ENCODE peak calls at places on chromosomes 7 and 10, in nine cellular contexts. L is astrocyte of the spinal cord, H is osteoblast, Q is heart left ventricle, M is AG09309, N is IMR-90, J is K562, O is ascending aorta, K is fibroblast of the aortic adventitia. D is an unnamed sample.

GRCh38 chr7:24665564-24666294 is 91.5 kb downstream of the GSDME start:
- DNase-seq in H (no peak), N (peak), J (peak), Q (no peak), O (no peak), L (peak), M (no peak), K (peak), D (peak)

GRCh38 chr10:28738200-28738599 is 60.9 kb downstream of the BAMBI start:
- DNase-seq in M (no peak), L (no peak), H (no peak), K (no peak), O (no peak), N (no peak), J (peak), Q (no peak), D (no peak)

GRCh38 chr10:129546106-129546505 is 79.1 kb downstream of the MGMT start:
- DNase-seq in K (no peak), J (no peak), Q (no peak), O (no peak), M (no peak), H (no peak), L (no peak), N (no peak), D (no peak)

GRCh38 chr10:80486151-80486692 is 32.1 kb downstream of the TSPAN14 start:
- DNase-seq in J (no peak), Q (no peak), K (no peak), N (no peak), M (no peak), L (no peak), H (peak), O (no peak), D (no peak)

GRCh38 chr10:115947104-115947503 is 325.9 kb downstream of the GFRA1 start:
- DNase-seq in Q (no peak), O (no peak), K (peak), J (no peak), M (peak), N (peak), H (no peak), L (peak), D (peak)

GRCh38 chr10:11693376-11693775 is 48.8 kb upstream of the ECHDC3 start:
- DNase-seq in M (no peak), L (no peak), N (no peak), Q (no peak), J (no peak), H (no peak), K (no peak), O (no peak), D (no peak)

GRCh38 chr7:22724861-22725260 is 2.1 kb upstream of the IL6 start:
- DNase-seq in O (no peak), K (no peak), Q (no peak), N (no peak), J (no peak), H (no peak), M (no peak), L (no peak), D (peak)

GRCh38 chr7:159099711-159100231 is 44.9 kb downstream of the VIPR2 start:
- DNase-seq in O (no peak), J (no peak), L (no peak), N (no peak), M (no peak), Q (no peak), K (no peak), H (peak), D (no peak)

GRCh38 chr10:114022292-114022691 is 21.4 kb upstream of the ADRB1 start:
- DNase-seq in H (no peak), L (peak), J (no peak), N (no peak), M (no peak), K (peak), O (no peak), Q (peak), D (no peak)

DNA sequence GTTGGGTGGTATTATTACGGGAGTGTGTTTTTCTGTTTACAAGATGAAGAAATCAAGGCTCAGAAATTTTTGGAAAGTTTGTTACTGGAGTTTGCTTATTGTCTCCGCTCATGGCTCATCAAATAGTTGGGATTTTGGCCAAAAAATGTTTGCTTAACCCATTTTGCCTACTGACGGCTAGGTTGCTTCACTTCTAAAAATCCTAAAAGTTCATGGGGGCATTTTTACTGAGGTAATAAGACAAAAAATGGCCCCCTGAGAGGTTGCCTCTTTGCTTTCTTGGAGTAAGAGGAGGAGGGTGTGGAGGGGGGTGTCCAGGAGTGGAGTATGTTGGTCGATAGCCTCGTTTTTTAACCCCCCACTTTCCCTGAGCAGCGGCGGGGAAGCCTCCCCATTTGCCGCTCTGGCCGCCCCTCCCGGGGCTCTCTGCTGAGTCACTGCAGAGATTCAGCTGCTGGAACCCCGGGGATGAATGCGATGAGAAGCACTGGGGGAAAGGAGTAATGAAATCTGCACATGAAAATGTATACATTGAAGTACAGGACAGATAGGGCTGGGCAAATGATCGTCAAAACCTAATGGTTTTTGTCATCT is 1.5 kb downstream of the MEST start:
- DNase-seq in L (peak), H (peak), Q (no peak), K (peak), O (no peak), M (no peak), N (peak), J (no peak), D (no peak)
- H3K4me3 ChIP-seq in L (peak), H (peak), Q (peak), K (peak), O (peak), M (peak), N (peak), J (no peak), D (peak)

DNA sequence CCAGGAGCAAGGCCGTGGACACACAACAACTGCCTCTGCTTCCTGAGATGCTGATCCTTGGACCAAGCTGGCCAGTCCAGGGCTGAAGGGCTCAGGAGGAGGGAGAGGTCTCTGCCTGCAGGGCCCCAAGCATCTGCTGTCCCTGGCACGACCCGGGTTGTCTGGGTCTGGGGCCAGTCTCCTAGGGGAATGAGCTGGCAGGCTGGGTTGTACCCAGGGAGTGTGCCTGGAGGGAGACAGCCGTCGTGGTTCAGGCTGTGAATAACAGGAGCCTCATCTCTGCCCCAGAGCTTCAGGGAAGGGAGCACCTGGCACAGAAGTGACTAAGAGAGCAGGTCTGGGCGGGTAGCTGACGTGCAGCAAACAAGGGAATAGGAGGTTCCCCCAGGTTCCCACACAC is 17.9 kb upstream of the SERPINE1 start:
- DNase-seq in H (peak), J (no peak), M (no peak), N (no peak), K (no peak), L (no peak), Q (no peak), O (no peak), D (no peak)
- TF ChIP-seq CTCF in H (no peak), J (no peak), M (no peak), N (no peak), K (no peak), L (no peak), Q (no peak), O (no peak), D (no peak)

GRCh38 chr10:77297370-77297692 is 340.3 kb downstream of the KCNMA1 start:
- DNase-seq in J (no peak), M (peak), O (no peak), N (peak), Q (no peak), H (peak), K (peak), L (peak), D (no peak)

GRCh38 chr10:77299257-77299656 is 338.4 kb downstream of the KCNMA1 start:
- DNase-seq in Q (no peak), M (no peak), J (no peak), K (no peak), N (no peak), L (no peak), O (no peak), H (no peak), D (no peak)

GRCh38 chr10:77300682-77301081 is 336.9 kb downstream of the KCNMA1 start:
- DNase-seq in H (no peak), K (no peak), N (no peak), J (no peak), M (no peak), Q (no peak), L (no peak), O (no peak), D (no peak)

GRCh38 chr10:77293785-77294184 is 343.8 kb downstream of the KCNMA1 start:
- DNase-seq in Q (no peak), L (no peak), N (no peak), H (no peak), O (no peak), J (no peak), K (no peak), M (no peak), D (no peak)

GRCh38 chr10:77296534-77297369 is 340.9 kb downstream of the KCNMA1 start:
- DNase-seq in N (no peak), Q (no peak), O (no peak), J (no peak), H (no peak), L (no peak), K (no peak), M (no peak), D (no peak)
- H3K4me3 ChIP-seq in N (no peak), Q (no peak), O (no peak), J (no peak), H (no peak), L (no peak), K (no peak), M (no peak), D (no peak)

GRCh38 chr10:15715619-15716227 is 4.0 kb downstream of the ITGA8 start:
- DNase-seq in L (peak), O (no peak), J (peak), Q (no peak), K (peak), N (no peak), H (peak), M (no peak), D (no peak)

GRCh38 chr10:15720635-15721310 is 1.1 kb upstream of the ITGA8 start:
- DNase-seq in L (no peak), N (no peak), M (no peak), Q (no peak), J (no peak), O (no peak), K (no peak), H (no peak), D (no peak)

GRCh38 chr10:15719062-15719898 is 442 bp downstream of the ITGA8 start:
- DNase-seq in L (peak), K (peak), O (no peak), M (no peak), N (no peak), H (peak), Q (no peak), J (no peak), D (no peak)

GRCh38 chr10:15718495-15719061 is 1.1 kb downstream of the ITGA8 start:
- DNase-seq in L (no peak), H (no peak), J (no peak), N (no peak), Q (no peak), O (no peak), M (no peak), K (no peak), D (no peak)

DNA sequence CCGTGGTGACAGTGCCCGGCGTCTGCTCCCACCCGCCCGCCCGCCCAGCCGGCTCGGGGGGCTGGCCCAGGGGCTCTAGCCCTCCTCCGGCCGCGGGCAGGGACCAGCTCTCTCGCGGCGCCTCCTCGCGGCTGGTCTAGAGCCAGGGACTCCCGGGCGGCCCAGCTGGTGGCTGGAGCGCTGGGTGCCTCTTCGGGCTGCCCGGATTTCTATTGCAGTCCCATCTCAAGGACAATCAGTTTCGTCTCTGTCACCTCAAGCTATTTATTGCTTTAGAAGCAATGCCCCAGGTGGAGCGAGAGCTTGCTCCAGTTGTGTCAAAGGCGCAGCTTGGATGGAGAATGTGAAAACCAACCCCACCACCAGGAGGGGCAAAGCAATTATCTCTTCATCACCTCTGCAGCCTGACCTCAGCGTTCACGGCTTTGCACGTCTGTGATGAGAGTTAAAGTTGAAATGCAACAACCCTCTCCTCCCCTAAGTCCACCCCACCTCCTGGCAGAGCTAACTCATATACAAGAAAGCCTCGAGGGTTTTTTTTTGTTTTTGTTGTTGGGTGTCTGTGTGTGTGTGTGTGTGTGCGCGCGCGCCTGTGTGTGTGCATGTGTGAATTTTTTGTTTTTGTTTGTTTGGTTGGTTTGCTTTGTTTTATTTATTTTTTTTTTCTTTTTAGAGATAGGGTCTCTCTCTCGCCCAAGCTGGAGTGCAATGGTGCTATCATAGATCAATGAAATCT is at the start of gene ITGA8:
- DNase-seq in L (peak), O (no peak), K (peak), Q (no peak), H (peak), J (no peak), M (no peak), N (no peak), D (no peak)
- TF ChIP-seq CTCF in L (peak), O (peak), K (peak), Q (peak), H (peak), J (no peak), M (peak), N (peak), D (peak)

GRCh38 chr10:78035437-78035836 is 1.8 kb downstream of the RPS24 start:
- DNase-seq in Q (no peak), O (no peak), L (no peak), J (no peak), M (no peak), N (no peak), K (no peak), H (no peak), D (no peak)

GRCh38 chr10:78038791-78039547 is 5.3 kb downstream of the RPS24 start:
- DNase-seq in Q (no peak), H (no peak), O (no peak), K (no peak), N (no peak), L (no peak), J (no peak), M (no peak), D (no peak)

GRCh38 chr10:78035933-78036583 is 2.4 kb downstream of the RPS24 start:
- DNase-seq in Q (no peak), M (no peak), N (no peak), J (no peak), L (no peak), H (no peak), K (no peak), O (no peak), D (no peak)

GRCh38 chr10:78039743-78040142 is 6.1 kb downstream of the RPS24 start:
- DNase-seq in L (no peak), Q (no peak), M (no peak), J (no peak), O (no peak), H (no peak), K (no peak), N (no peak), D (no peak)

GRCh38 chr10:78038105-78038504 is 4.4 kb downstream of the RPS24 start:
- DNase-seq in N (peak), J (no peak), M (no peak), O (no peak), Q (no peak), L (no peak), K (no peak), H (peak), D (no peak)
- H3K4me3 ChIP-seq in N (no peak), J (no peak), M (no peak), O (no peak), Q (no peak), L (no peak), K (no peak), H (no peak), D (no peak)

GRCh38 chr7:50590535-50590934 is 25.3 kb upstream of the DDC start:
- DNase-seq in N (no peak), Q (no peak), L (no peak), K (no peak), O (no peak), J (no peak), M (no peak), H (no peak), D (no peak)

GRCh38 chr7:50591098-50591479 is 25.9 kb upstream of the DDC start:
- DNase-seq in J (no peak), H (peak), L (no peak), Q (no peak), M (no peak), K (no peak), N (no peak), O (no peak), D (no peak)

GRCh38 chr7:50587737-50588136 is 22.5 kb upstream of the DDC start:
- DNase-seq in M (no peak), L (no peak), N (no peak), O (no peak), K (no peak), Q (no peak), J (no peak), H (no peak), D (no peak)

GRCh38 chr7:50589362-50589761 is 24.2 kb upstream of the DDC start:
- DNase-seq in O (no peak), N (no peak), K (no peak), M (no peak), H (no peak), Q (no peak), L (no peak), J (no peak), D (no peak)

GRCh38 chr7:50588937-50589336 is 23.7 kb upstream of the DDC start:
- DNase-seq in O (no peak), Q (no peak), H (no peak), N (no peak), M (no peak), K (no peak), L (no peak), J (no peak), D (no peak)
- TF ChIP-seq CTCF in O (no peak), Q (no peak), H (peak), N (no peak), M (peak), K (peak), L (peak), J (peak), D (peak)

GRCh38 chr7:151115836-151116418 is 29.7 kb downstream of the AGAP3 start:
- DNase-seq in Q (no peak), L (no peak), N (no peak), H (peak), M (no peak), K (no peak), J (no peak), O (no peak), D (no peak)
- H3K4me3 ChIP-seq in Q (no peak), L (no peak), N (no peak), H (peak), M (no peak), K (no peak), J (no peak), O (no peak), D (peak)

D was measured in astrocyte of the cerebellum.